ENCODE peak calls at places on chromosomes 3 and 15, in four cellular contexts. C, H, E and S are unnamed samples.

GRCh38 chr15:68583936-68584703 is 5.3 kb downstream of the CORO2B start:
- DNase-seq in E (no peak), H (no peak), C (no peak), S (no peak)

GRCh38 chr15:91525746-91526145 is 327.8 kb upstream of the SLCO3A1 start:
- DNase-seq in E (no peak), C (no peak), H (no peak), S (no peak)

GRCh38 chr3:134872405-134872804 is 77.3 kb downstream of the EPHB1 start:
- DNase-seq in H (no peak), E (no peak), C (no peak), S (no peak)

GRCh38 chr3:25834346-25834745 is 44.5 kb downstream of the OXSM start:
- DNase-seq in C (no peak), H (peak), E (no peak), S (no peak)

GRCh38 chr15:63522143-63522531 is 17.7 kb downstream of the USP3 start:
- DNase-seq in E (no peak), C (no peak), H (no peak), S (peak)

GRCh38 chr3:190617185-190617584 is 103.3 kb downstream of the IL1RAP start:
- DNase-seq in C (no peak), E (peak), H (peak), S (no peak)

GRCh38 chr3:161305095-161305991 is 66.0 kb downstream of the SPTSSB start:
- DNase-seq in C (no peak), H (peak), E (peak), S (peak)

GRCh38 chr15:36251450-36251849 is 328.0 kb upstream of the CDIN1 start:
- DNase-seq in H (no peak), E (peak), C (no peak), S (peak)

GRCh38 chr15:75872400-75872990 is 29.2 kb downstream of the UBE2Q2 start:
- DNase-seq in H (no peak), E (no peak), C (no peak), S (no peak)

GRCh38 chr15:95017950-95018349 is 786.6 kb downstream of the MCTP2 start:
- DNase-seq in E (peak), C (no peak), H (no peak), S (no peak)

GRCh38 chr3:183253364-183253960 is 409 bp downstream of the B3GNT5 start:
- DNase-seq in C (no peak), E (no peak), H (no peak), S (peak)

GRCh38 chr3:100001514-100002270 is 112.6 kb downstream of the FILIP1L start:
- DNase-seq in C (no peak), H (no peak), E (no peak), S (no peak)

GRCh38 chr3:66702126-66702525 is 201.3 kb upstream of the LRIG1 start:
- DNase-seq in C (no peak), E (no peak), H (no peak), S (no peak)

GRCh38 chr3:14429689-14430452 is 27.5 kb downstream of the SLC6A6 start:
- DNase-seq in H (no peak), E (no peak), C (no peak), S (no peak)

GRCh38 chr3:143979041-143979440 is 7.4 kb downstream of the DIPK2A start:
- DNase-seq in E (no peak), C (no peak), H (no peak), S (no peak)

GRCh38 chr15:55247276-55247675 is 42.3 kb downstream of the RAB27A start:
- DNase-seq in H (no peak), C (no peak), E (no peak), S (no peak)

DNA sequence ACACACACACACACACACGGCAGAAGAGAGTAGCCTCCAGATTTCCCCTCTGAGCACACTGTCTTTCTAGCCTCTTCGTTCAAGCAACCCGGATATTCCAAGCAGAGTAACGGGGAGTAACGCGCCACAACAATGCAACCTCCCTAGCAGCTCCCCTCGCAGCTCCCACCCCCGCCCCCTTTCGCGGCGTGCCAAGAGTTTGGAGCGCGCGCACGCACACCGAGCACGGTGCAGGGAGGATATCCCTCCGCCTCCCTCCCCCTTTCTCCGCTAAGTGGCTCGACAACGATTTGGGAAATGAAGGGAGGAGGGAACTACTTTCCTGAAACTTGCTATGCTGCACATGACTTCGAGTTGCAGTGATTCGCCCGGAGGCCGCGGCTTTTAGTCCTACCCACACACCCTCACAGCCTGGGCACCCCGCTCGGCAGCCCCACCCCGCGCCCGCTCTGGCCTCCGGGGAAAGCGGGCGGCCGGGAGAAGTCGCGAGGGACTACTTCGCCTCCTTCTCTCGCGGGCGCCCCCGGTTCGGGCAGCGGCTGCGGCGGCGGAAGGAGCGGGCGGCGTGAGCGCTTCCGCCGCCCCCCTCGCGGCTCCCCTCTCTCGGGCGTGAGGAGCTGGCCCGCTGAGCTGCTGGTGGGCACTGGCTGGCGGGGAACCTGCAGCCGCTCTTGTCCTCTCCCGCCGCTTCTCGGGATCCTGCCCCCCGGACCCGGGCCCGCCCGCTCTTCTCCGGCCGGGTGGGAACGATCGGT is 733 bp upstream of the SPRED1 start:
- DNase-seq in E (peak), C (peak), H (peak), S (peak)
- H3K4me3 ChIP-seq in E (peak), C (peak), H (peak), S (peak)

DNA sequence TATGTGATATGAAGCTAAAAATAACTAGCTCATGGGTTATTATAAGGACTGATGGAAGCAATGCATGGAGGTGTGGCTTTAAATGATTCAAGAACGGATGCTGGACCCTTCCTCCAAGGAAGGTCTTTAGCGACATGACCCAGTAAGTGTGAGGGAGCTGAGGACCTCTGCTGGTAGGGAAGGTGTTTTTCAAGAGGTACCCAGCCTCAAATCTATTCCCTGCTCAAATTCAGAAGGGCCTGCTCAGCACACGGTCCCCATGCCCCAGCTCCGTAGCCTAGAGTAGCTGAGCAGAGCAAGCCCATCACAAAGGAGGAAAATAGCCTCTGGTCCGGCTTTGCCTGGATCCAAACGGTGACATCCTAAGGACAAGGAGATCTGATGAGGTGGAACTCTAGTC is 266.2 kb upstream of the IGF1R start:
- DNase-seq in H (no peak), C (no peak), E (peak), S (no peak)
- TF ChIP-seq EZH2phosphoT487 in H (no peak), C (no peak), E (no peak), S (no peak)

GRCh38 chr15:26628879-26629529 is 143.9 kb downstream of the GABRB3 start:
- DNase-seq in C (no peak), E (peak), H (peak), S (no peak)
- H3K4me3 ChIP-seq in C (no peak), E (peak), H (peak), S (no peak)

GRCh38 chr3:133644768-133645167 is 17.0 kb downstream of the TOPBP1 start:
- DNase-seq in E (no peak), C (no peak), H (no peak), S (peak)
- TF ChIP-seq EZH2phosphoT487 in E (no peak), C (no peak), H (no peak), S (no peak)

GRCh38 chr15:39579487-39580116 is 1.3 kb upstream of the THBS1 start:
- DNase-seq in E (peak), C (peak), H (no peak), S (peak)
- H3K4me3 ChIP-seq in E (peak), C (peak), H (no peak), S (peak)

GRCh38 chr15:50106438-50106837 is 12.6 kb downstream of the ATP8B4 start:
- DNase-seq in E (no peak), H (no peak), C (no peak), S (no peak)

GRCh38 chr15:50107591-50108408 is 11.2 kb downstream of the ATP8B4 start:
- DNase-seq in H (no peak), E (no peak), C (no peak), S (no peak)

GRCh38 chr15:50107157-50107556 is 11.9 kb downstream of the ATP8B4 start:
- DNase-seq in H (no peak), E (no peak), C (no peak), S (no peak)

GRCh38 chr15:50108446-50108845 is 10.6 kb downstream of the ATP8B4 start:
- DNase-seq in C (no peak), E (no peak), H (no peak), S (no peak)

GRCh38 chr15:50109086-50109987 is 9.7 kb downstream of the ATP8B4 start:
- DNase-seq in H (no peak), C (no peak), E (no peak), S (peak)
- TF ChIP-seq EZH2phosphoT487 in H (no peak), C (no peak), E (no peak), S (no peak)

DNA sequence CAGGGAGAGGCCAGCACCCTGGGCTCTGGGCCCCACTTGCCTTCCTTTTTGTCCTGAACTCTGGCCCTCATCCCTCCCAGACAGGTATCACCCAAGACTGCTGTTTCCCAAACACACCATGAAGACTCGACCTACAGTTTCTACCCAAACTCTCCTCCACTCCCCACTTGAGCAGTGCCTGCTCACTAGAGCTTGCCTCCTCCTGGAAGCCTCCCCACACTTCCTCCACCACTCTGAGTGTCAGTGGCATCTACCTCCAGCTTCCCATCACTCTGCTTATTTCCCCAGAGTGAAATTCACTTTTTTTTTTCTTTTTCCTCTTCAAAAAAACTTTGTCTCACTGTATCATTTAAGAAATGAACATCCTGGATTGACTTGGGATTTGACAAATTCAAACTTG is 62.5 kb downstream of the IQSEC1 start:
- DNase-seq in H (peak), E (no peak), C (no peak), S (no peak)
- H3K4me3 ChIP-seq in H (peak), E (no peak), C (no peak), S (no peak)

DNA sequence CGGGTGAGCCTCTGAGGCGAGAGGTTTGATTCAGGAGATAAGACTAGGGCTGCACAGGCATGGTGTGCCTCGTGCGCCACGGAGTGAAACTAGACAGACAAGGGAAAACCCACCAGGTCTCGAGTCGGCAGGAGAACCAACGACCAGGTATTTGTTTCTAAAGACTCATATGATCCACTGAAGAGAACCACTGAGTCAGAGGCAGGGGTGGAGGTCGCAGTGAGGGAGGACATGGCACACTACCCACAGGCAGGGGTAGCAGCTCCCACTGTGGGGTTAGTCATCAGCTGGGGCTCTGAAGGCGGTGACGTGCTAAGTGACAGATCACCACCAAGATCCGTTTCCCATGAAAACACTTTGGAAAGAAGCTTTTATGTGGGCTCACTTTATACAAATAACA is 45.7 kb downstream of the CHSY1 start:
- DNase-seq in E (no peak), C (no peak), H (no peak), S (peak)
- TF ChIP-seq EZH2phosphoT487 in E (no peak), C (no peak), H (no peak), S (no peak)